ENCODE peak calls at places on chromosomes 12 and 14, in four cellular contexts. T is sigmoid colon, A is adrenal gland, H is OCI-LY7. C is an unnamed sample.

GRCh38 chr14:28584951-28585350 is 181.6 kb upstream of the FOXG1 start:
- DNase-seq in A (no peak), H (no peak), T (no peak), C (no peak)

GRCh38 chr12:89706551-89707348 is 1.9 kb downstream of the ATP2B1 start:
- DNase-seq in A (peak; percentile 25), T (peak; percentile 70), H (peak; percentile 21), C (no peak)

GRCh38 chr14:74658535-74659130 is 46.6 kb upstream of the LTBP2 start:
- DNase-seq in T (no peak), H (no peak), A (no peak), C (no peak)

GRCh38 chr14:102516531-102517411 is 7.2 kb upstream of the ANKRD9 start:
- DNase-seq in A (peak; percentile 73), H (peak; percentile 46), T (peak; percentile 78), C (peak; percentile 78)

GRCh38 chr14:93207468-93208308 is 632 bp downstream of the UBR7 start:
- DNase-seq in T (peak; percentile 80), A (peak; percentile 54), H (peak; percentile 56), C (no peak)

GRCh38 chr12:77120156-77120555 is 54.8 kb upstream of the E2F7 start:
- DNase-seq in T (no peak), H (no peak), A (no peak), C (no peak)

GRCh38 chr14:33469898-33470297 is 481.0 kb downstream of the EGLN3 start:
- DNase-seq in T (no peak), A (no peak), H (no peak), C (no peak)

GRCh38 chr12:131552167-131552863 is 158.6 kb upstream of the SFSWAP start:
- DNase-seq in A (no peak), T (no peak), H (no peak), C (no peak)

GRCh38 chr12:132222096-132222807 is 78.0 kb downstream of the NOC4L start:
- DNase-seq in H (peak; percentile 75), T (no peak), A (no peak), C (no peak)

GRCh38 chr12:28083816-28084678 is 106.2 kb upstream of the CCDC91 start:
- DNase-seq in A (no peak), H (no peak), T (no peak), C (no peak)

GRCh38 chr12:30461011-30461670 is 234.5 kb downstream of the IPO8 start:
- DNase-seq in H (no peak), T (no peak), A (no peak), C (no peak)

GRCh38 chr14:98138666-98139065 is 1133.3 kb downstream of the BCL11B start:
- DNase-seq in H (peak; percentile 25), T (no peak), A (no peak), C (no peak)

GRCh38 chr12:26845984-26846383 is 13.0 kb upstream of the ITPR2 start:
- DNase-seq in T (no peak), A (peak; percentile 61), H (peak; percentile 56), C (no peak)

GRCh38 chr12:119153477-119154434 is 25.0 kb upstream of the HSPB8 start:
- DNase-seq in A (peak; percentile 43), T (peak; percentile 76), H (no peak), C (peak; percentile 55)

GRCh38 chr14:30275604-30276003 is 283.4 kb upstream of the G2E3 start:
- DNase-seq in T (no peak), H (no peak), A (no peak), C (no peak)

GRCh38 chr14:29738056-29738455 is 189.6 kb downstream of the PRKD1 start:
- DNase-seq in A (no peak), T (no peak), H (no peak), C (no peak)

GRCh38 chr14:41986726-41987125 is 380.1 kb downstream of the LRFN5 start:
- DNase-seq in H (no peak), T (no peak), A (no peak), C (no peak)

GRCh38 chr14:30034049-30034635 is 106.5 kb upstream of the PRKD1 start:
- DNase-seq in A (no peak), H (no peak), T (no peak), C (no peak)

GRCh38 chr12:6961278-6961694 is 9.2 kb downstream of the PHB2 start:
- DNase-seq in A (peak; percentile 85), H (no peak), T (peak; percentile 86), C (peak; percentile 90)

GRCh38 chr12:68240079-68240478 is 13.3 kb downstream of the IL22 start:
- DNase-seq in A (peak; percentile 43), H (no peak), T (no peak), C (no peak)

GRCh38 chr12:113048716-113049127 is 7.8 kb upstream of the DTX1 start:
- DNase-seq in A (peak; percentile 79), H (peak; percentile 91), T (no peak), C (no peak)

GRCh38 chr12:122322501-122322900 is 56.2 kb upstream of the VPS33A start:
- DNase-seq in H (no peak), A (no peak), T (no peak), C (no peak)

GRCh38 chr12:12508612-12509011 is 54.1 kb downstream of the DUSP16 start:
- DNase-seq in A (no peak), H (no peak), T (no peak), C (no peak)

GRCh38 chr12:121388421-121388981 is 11.4 kb upstream of the RNF34 start:
- DNase-seq in H (no peak), T (no peak), A (no peak), C (no peak)

GRCh38 chr12:12726543-12727093 is 9.4 kb downstream of the CDKN1B start:
- DNase-seq in H (peak; percentile 29), T (no peak), A (peak; percentile 13), C (no peak)

GRCh38 chr12:131736807-131737484 is 26.1 kb downstream of the SFSWAP start:
- DNase-seq in A (peak; percentile 19), T (no peak), H (no peak), C (no peak)

GRCh38 chr14:100782516-100783320 is 43.2 kb upstream of the MEG3 start:
- DNase-seq in A (no peak), T (peak; percentile 36), H (no peak), C (no peak)

GRCh38 chr12:93972411-93973208 is 175.8 kb upstream of the PLXNC1 start:
- DNase-seq in T (no peak), H (no peak), A (no peak), C (no peak)

GRCh38 chr14:89078021-89078676 is 253.7 kb downstream of the TTC8 start:
- DNase-seq in A (no peak), H (no peak), T (no peak), C (no peak)

GRCh38 chr12:46517579-46517962 is 145.0 kb upstream of the SLC38A2 start:
- DNase-seq in T (no peak), A (no peak), H (no peak), C (no peak)

GRCh38 chr12:15605886-15606590 is 183.2 kb downstream of the EPS8 start:
- DNase-seq in A (no peak), H (no peak), T (no peak), C (no peak)

DNA sequence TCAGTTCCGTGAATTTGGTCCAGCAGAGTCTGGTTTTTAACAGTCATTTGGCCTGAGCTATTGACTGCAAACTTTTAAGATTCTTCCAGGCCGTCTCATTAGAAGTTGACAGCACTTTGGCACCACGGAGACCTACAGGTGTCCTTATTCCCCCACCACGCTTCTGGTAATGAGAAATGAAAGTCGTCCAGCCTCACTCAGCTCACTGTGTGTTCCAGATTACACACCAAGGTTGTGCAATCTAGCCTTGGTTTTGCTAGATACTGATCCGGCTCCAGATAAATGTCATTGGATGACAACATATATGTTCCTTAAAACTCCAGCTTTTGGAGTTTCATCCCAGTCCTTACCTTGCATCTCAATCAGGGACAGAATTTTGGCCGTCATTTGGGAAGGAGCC is 210.4 kb downstream of the CHST11 start:
- DNase-seq in T (peak; percentile 79), H (no peak), A (peak; percentile 56), C (no peak)
- H3K4me1 ChIP-seq in T (peaks cover 65% of the 10 kb centered on the region), H (peaks cover 34% of the 10 kb centered on the region), A (peaks cover 63% of the 10 kb centered on the region), C (peaks cover 34% of the 10 kb centered on the region)

GRCh38 chr14:59207506-59207933 is 19.1 kb downstream of the DAAM1 start:
- DNase-seq in H (no peak), T (no peak), A (no peak), C (no peak)
- H3K4me3 ChIP-seq in H (no peak overlapping the region), T (no peak overlapping the region), A (no peak overlapping the region), C (no peak overlapping the region)

DNA sequence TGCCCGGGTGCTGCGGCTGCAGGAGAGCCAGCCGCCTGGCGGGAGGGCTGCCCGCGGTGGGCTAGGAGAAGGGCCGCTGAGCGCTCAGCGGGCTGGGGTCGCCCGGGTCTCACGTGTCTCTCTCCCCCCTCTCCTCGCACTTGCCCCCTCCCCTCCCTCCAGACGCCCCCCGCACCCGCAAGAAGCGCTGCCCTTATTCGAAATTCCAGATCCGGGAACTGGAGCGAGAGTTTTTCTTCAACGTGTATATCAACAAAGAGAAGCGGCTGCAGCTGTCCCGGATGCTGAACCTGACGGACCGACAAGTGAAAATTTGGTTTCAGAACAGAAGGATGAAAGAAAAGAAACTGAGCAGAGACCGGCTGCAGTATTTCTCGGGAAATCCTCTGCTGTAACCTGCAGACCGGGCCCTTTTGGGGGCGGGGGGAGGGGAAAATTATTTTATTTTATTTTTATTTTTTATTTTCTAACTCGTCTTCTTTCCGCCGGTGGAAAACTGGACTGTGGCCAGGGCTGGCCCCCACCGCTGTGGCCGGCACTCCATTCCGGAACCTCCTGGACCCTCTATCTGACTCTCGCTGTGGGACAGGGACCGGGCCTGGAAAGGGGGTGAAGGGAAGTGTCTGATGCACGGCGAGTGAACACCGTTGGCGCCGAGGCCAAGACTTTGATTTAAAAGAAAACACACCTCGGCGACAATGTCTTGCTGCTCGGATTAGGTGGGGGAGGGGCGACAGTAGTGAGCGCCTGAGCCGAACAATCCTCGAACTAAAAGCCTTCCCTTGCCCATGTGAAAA is 463 bp upstream of the HOTAIR start:
- DNase-seq in H (peak; percentile 74), A (no peak), T (no peak), C (no peak)
- H3K9me3 ChIP-seq in H (no peaks in the 10 kb centered on the region), A (no peaks in the 10 kb centered on the region), T (no peaks in the 10 kb centered on the region), C (no peaks in the 10 kb centered on the region)

GRCh38 chr12:65121049-65121955 is at the start of gene WIF1:
- DNase-seq in T (peak; percentile 60), H (no peak), A (no peak), C (peak; percentile 46)
- H3K4me1 ChIP-seq in T (peaks cover 9% of the 10 kb centered on the region), H (no peaks in the 10 kb centered on the region), A (peaks cover 8% of the 10 kb centered on the region), C (peaks cover 12% of the 10 kb centered on the region)

DNA sequence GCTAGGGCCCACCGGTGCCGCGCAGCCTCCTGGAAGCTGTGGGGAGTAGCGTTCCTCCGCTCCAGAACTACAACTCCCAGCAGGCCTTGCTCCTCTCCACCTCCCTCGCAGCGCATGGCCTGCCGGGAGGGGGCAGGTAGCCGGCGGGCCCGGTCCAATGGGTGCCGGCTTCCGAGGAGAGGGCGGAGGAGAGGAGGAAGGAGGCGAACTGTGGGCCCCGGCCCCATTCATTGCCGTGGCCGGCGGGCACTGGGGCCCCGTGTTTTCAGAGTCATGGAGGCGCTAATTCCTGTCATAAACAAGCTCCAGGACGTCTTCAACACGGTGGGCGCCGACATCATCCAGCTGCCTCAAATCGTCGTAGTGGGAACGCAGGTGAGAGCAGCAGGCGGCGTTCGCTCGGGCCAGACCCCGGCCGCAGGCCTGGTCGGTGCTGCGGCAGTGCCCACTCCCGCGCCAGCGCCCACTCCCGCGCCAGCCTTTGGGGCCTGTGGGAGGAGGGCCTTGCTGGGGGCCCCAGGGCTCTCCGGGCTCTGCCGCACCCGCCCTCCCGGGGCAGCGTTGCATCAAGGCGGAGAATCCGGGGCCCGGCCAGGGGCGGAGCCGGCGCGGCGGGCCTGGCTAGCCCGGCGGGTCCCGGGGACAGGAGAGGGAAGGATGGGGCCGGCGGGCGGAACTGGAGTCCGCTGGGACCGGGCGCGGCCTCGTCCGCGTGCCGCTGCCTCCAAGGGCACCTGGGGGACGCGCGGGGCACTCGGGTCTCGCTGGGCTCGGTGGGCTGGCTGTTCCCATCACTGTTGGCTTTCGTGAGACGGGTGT is at the start of gene DNM1L:
- DNase-seq in H (peak; percentile 94), A (peak; percentile 96), T (peak; percentile 97), C (peak; percentile 94)
- H3K4me3 ChIP-seq in H (peak within 1 kb of the TSS; percentile 87), A (peak within 1 kb of the TSS; percentile 49), T (peak within 1 kb of the TSS; percentile 97), C (peak within 1 kb of the TSS; percentile 89)